ENCODE peak calls at places on chromosomes 12 and 14, in five cellular contexts. I is AML-193, W is activated T-cell treated with anti-CD3 and anti-CD28 coated beads for 24 hours, N is Calu3, Z is A549. P is an unnamed sample.

GRCh38 chr12:124769166-124769530 is 94.5 kb downstream of the SCARB1 start:
- DNase-seq in N (no peak), I (no peak), Z (peak), W (no peak), P (no peak)

GRCh38 chr12:128356547-128356946 is 89.6 kb downstream of the TMEM132C start:
- DNase-seq in Z (no peak), N (no peak), W (no peak), I (no peak), P (no peak)

GRCh38 chr14:25833341-25834121 is 764.3 kb downstream of the NOVA1 start:
- DNase-seq in N (no peak), I (peak), Z (peak), W (no peak), P (peak)

GRCh38 chr12:95262808-95263207 is 45.2 kb downstream of the VEZT start:
- DNase-seq in I (no peak), W (no peak), Z (no peak), N (no peak), P (no peak)

GRCh38 chr12:70854871-70855578 is 65.5 kb downstream of the PTPRR start:
- DNase-seq in I (no peak), Z (no peak), W (no peak), N (no peak), P (no peak)

GRCh38 chr12:95169368-95169767 is 47.9 kb downstream of the FGD6 start:
- DNase-seq in I (no peak), Z (peak), N (peak), W (no peak), P (peak)

GRCh38 chr14:67892466-67893120 is 73.0 kb downstream of the RAD51B start:
- DNase-seq in W (no peak), Z (no peak), N (no peak), I (no peak), P (no peak)

GRCh38 chr12:28618772-28619171 is 428.5 kb downstream of the CCDC91 start:
- DNase-seq in W (no peak), N (no peak), I (no peak), Z (no peak), P (no peak)

GRCh38 chr12:114834621-114835020 is 150.6 kb upstream of the TBX3 start:
- DNase-seq in W (no peak), I (no peak), Z (no peak), N (no peak), P (peak)

GRCh38 chr12:30095511-30095910 is 311.8 kb upstream of the TMTC1 start:
- DNase-seq in N (no peak), W (no peak), I (no peak), Z (no peak), P (no peak)

GRCh38 chr12:119835068-119835467 is 42.1 kb downstream of the CIT start:
- DNase-seq in Z (peak), I (no peak), N (no peak), W (no peak), P (no peak)

GRCh38 chr14:93005135-93005813 is 82.3 kb downstream of the CHGA start:
- DNase-seq in Z (no peak), N (no peak), I (no peak), W (no peak), P (no peak)

GRCh38 chr14:96267336-96267735 is 11.3 kb downstream of the BDKRB1 start:
- DNase-seq in W (no peak), I (no peak), N (no peak), Z (no peak), P (no peak)

GRCh38 chr12:15299947-15300346 is 22.4 kb upstream of the PTPRO start:
- DNase-seq in Z (no peak), W (no peak), I (no peak), N (no peak), P (no peak)

GRCh38 chr14:46108228-46108627 is 543.4 kb downstream of the RPL10L start:
- DNase-seq in N (no peak), I (no peak), W (no peak), Z (no peak), P (no peak)

GRCh38 chr14:86015916-86016315 is 486.0 kb downstream of the FLRT2 start:
- DNase-seq in I (no peak), N (no peak), W (no peak), Z (no peak), P (no peak)

GRCh38 chr12:104215638-104216297 is at the start of gene TXNRD1:
- DNase-seq in W (peak), N (peak), I (peak), Z (peak), P (peak)

GRCh38 chr12:26736563-26737486 is 96.2 kb downstream of the ITPR2 start:
- DNase-seq in N (no peak), W (no peak), Z (no peak), I (no peak), P (no peak)

GRCh38 chr12:39752482-39753147 is 133.0 kb upstream of the ABCD2 start:
- DNase-seq in I (no peak), W (no peak), N (no peak), Z (no peak), P (no peak)

GRCh38 chr14:64714432-64715025 is 10.3 kb downstream of the PLEKHG3 start:
- DNase-seq in Z (no peak), I (no peak), W (no peak), N (no peak), P (no peak)

GRCh38 chr12:108319277-108320234 is 19.6 kb downstream of the CMKLR1 start:
- DNase-seq in W (no peak), Z (no peak), I (no peak), N (no peak), P (no peak)

GRCh38 chr12:51592034-51592705 is 1.1 kb downstream of the SCN8A start:
- DNase-seq in W (no peak), N (no peak), Z (no peak), I (no peak), P (peak)

GRCh38 chr12:55974308-55974724 is 438 bp downstream of the RAB5B start:
- DNase-seq in N (peak), W (peak), I (peak), Z (peak), P (peak)

GRCh38 chr14:56117765-56118610 is at the start of gene PELI2:
- DNase-seq in I (peak), Z (peak), N (peak), W (peak), P (peak)

GRCh38 chr14:41642402-41643195 is 35.9 kb downstream of the LRFN5 start:
- DNase-seq in N (no peak), Z (no peak), W (no peak), I (no peak), P (no peak)

P was measured in SW480.